ENCODE peak calls at places on chromosomes 5 and 9, in four cellular contexts. One of them, this sample, is unnamed.

GRCh38 chr5:72452515-72453259 is 54.5 kb downstream of the ZNF366 start:
- DNase-seq in GM23248: peak
- DNase-seq in HCEC 1CT: peak
- DNase-seq in HuH-7.5: no peak
- DNase-seq in this sample: peak

GRCh38 chr5:147522435-147522834 is 12.6 kb upstream of the DPYSL3 start:
- DNase-seq in GM23248: peak
- DNase-seq in HuH-7.5: no peak
- DNase-seq in HCEC 1CT: peak
- DNase-seq in this sample: peak

GRCh38 chr5:134146651-134147544 is 29.9 kb downstream of the SKP1 start:
- DNase-seq in HuH-7.5: no peak
- DNase-seq in HCEC 1CT: peak
- DNase-seq in GM23248: peak
- DNase-seq in this sample: peak

GRCh38 chr5:52708463-52708862 is 79.3 kb upstream of the ITGA1 start:
- DNase-seq in HuH-7.5: no peak
- DNase-seq in HCEC 1CT: peak
- DNase-seq in GM23248: peak
- DNase-seq in this sample: peak

GRCh38 chr5:60487466-60487865 is 212.5 kb downstream of the DEPDC1B start:
- DNase-seq in HCEC 1CT: no peak
- DNase-seq in HuH-7.5: no peak
- DNase-seq in GM23248: no peak
- DNase-seq in this sample: peak

GRCh38 chr5:42498000-42498399 is 74.8 kb downstream of the GHR start:
- DNase-seq in GM23248: no peak
- DNase-seq in HCEC 1CT: no peak
- DNase-seq in HuH-7.5: no peak
- DNase-seq in this sample: no peak

GRCh38 chr9:93683331-93684134 is 107.1 kb downstream of the PHF2 start:
- DNase-seq in HuH-7.5: no peak
- DNase-seq in HCEC 1CT: no peak
- DNase-seq in GM23248: no peak
- DNase-seq in this sample: no peak

GRCh38 chr5:93477791-93478190 is 103.2 kb downstream of the NR2F1-AS1 start:
- DNase-seq in GM23248: no peak
- DNase-seq in HuH-7.5: no peak
- DNase-seq in HCEC 1CT: no peak
- DNase-seq in this sample: no peak

GRCh38 chr5:175022286-175022685 is 297.9 kb downstream of the MSX2 start:
- DNase-seq in HuH-7.5: no peak
- DNase-seq in GM23248: no peak
- DNase-seq in HCEC 1CT: no peak
- DNase-seq in this sample: no peak

GRCh38 chr5:156559955-156560354 is 233.0 kb downstream of the SGCD start:
- DNase-seq in GM23248: no peak
- DNase-seq in HCEC 1CT: no peak
- DNase-seq in HuH-7.5: no peak
- DNase-seq in this sample: peak

GRCh38 chr5:65077653-65078052 is 308.9 kb downstream of the CWC27 start:
- DNase-seq in HCEC 1CT: no peak
- DNase-seq in HuH-7.5: no peak
- DNase-seq in GM23248: no peak
- DNase-seq in this sample: no peak

This sample was measured in LHCN-M2.